ENCODE peak calls at places on chromosomes 13 and 19, in four cellular contexts. W is stimulated activated CD8-positive, alpha-beta memory T cell treated with anti-CD3 and anti-CD28 coated beads, Interleukin-4, amount 100 ng/mL, for 1 hour; Z is activated CD4-positive, CD25-positive, alpha-beta regulatory T cell treated with anti-CD3 and anti-CD28 coated beads, Interleukin-2, amount 50 U/mL, for 16 hours; M is GM20000. Y is an unnamed sample.

GRCh38 chr13:32894589-32895001 is 121.6 kb upstream of the KL start:
- DNase-seq in W (no peak), M (no peak), Z (no peak), Y (no peak)

GRCh38 chr13:83853771-83854170 is 28.5 kb downstream of the SLITRK1 start:
- DNase-seq in W (no peak), M (no peak), Z (no peak), Y (no peak)

GRCh38 chr13:112134150-112135075 is 67.5 kb downstream of the SOX1 start:
- DNase-seq in W (no peak), M (no peak), Z (no peak), Y (no peak)

GRCh38 chr19:51158474-51159129 is 16.5 kb downstream of the SIGLEC7 start:
- DNase-seq in Z (peak), W (peak), M (peak), Y (no peak)

GRCh38 chr19:35438527-35438926 is 9.5 kb upstream of the FFAR2 start:
- DNase-seq in W (no peak), Z (no peak), M (no peak), Y (no peak)

GRCh38 chr19:38656171-38656981 is 8.9 kb downstream of the ACTN4 start:
- DNase-seq in M (no peak), W (no peak), Z (no peak), Y (no peak)

GRCh38 chr19:56837492-56837891 is 3.0 kb downstream of the PEG3 start:
- DNase-seq in Z (no peak), M (no peak), W (no peak), Y (no peak)

GRCh38 chr19:2428027-2428690 is 773 bp upstream of the TIMM13 start:
- DNase-seq in M (no peak), W (no peak), Z (no peak), Y (no peak)

GRCh38 chr19:29666634-29667389 is 1.6 kb downstream of the PLEKHF1 start:
- DNase-seq in W (no peak), M (no peak), Z (no peak), Y (no peak)

GRCh38 chr13:21837841-21838551 is 167.1 kb downstream of the FGF9 start:
- DNase-seq in Z (no peak), M (no peak), W (no peak), Y (no peak)

GRCh38 chr19:17332677-17333581 is 1.7 kb downstream of the ANO8 start:
- DNase-seq in M (peak), Z (no peak), W (no peak), Y (no peak)